ENCODE peak calls at places on chromosomes 6 and 20, in seven cellular contexts. One of them, this sample, is unnamed.

GRCh38 chr6:150499882-150500312 is 99.8 kb upstream of the PLEKHG1 start:
- DNase-seq in A549: no peak
- DNase-seq in ovary: no peak
- DNase-seq in nephron progenitor cell: no peak
- DNase-seq in activated T-cell treated with anti-CD3 and anti-CD28 coated beads for 1 hour: no peak
- DNase-seq in Kasumi-1: no peak
- DNase-seq in CD8-positive, alpha-beta memory T cell: no peak
- DNase-seq in this sample: peak; percentile 8

GRCh38 chr6:4780360-4780812 is 4.2 kb downstream of the CDYL start:
- DNase-seq in nephron progenitor cell: no peak
- DNase-seq in A549: peak; percentile 15
- DNase-seq in CD8-positive, alpha-beta memory T cell: no peak
- DNase-seq in Kasumi-1: no peak
- DNase-seq in ovary: no peak
- DNase-seq in activated T-cell treated with anti-CD3 and anti-CD28 coated beads for 1 hour: no peak
- DNase-seq in this sample: no peak

GRCh38 chr6:127854009-127854408 is 46.8 kb downstream of the THEMIS start:
- DNase-seq in Kasumi-1: no peak
- DNase-seq in ovary: no peak
- DNase-seq in CD8-positive, alpha-beta memory T cell: no peak
- DNase-seq in nephron progenitor cell: no peak
- DNase-seq in A549: peak; percentile 17
- DNase-seq in activated T-cell treated with anti-CD3 and anti-CD28 coated beads for 1 hour: no peak
- DNase-seq in this sample: no peak

GRCh38 chr6:46452312-46452917 is 38.8 kb downstream of the RCAN2 start:
- DNase-seq in nephron progenitor cell: no peak
- DNase-seq in Kasumi-1: no peak
- DNase-seq in ovary: no peak
- DNase-seq in CD8-positive, alpha-beta memory T cell: no peak
- DNase-seq in A549: no peak
- DNase-seq in activated T-cell treated with anti-CD3 and anti-CD28 coated beads for 1 hour: no peak
- DNase-seq in this sample: no peak

GRCh38 chr20:22408521-22409402 is 175.6 kb downstream of the FOXA2 start:
- DNase-seq in CD8-positive, alpha-beta memory T cell: no peak
- DNase-seq in activated T-cell treated with anti-CD3 and anti-CD28 coated beads for 1 hour: no peak
- DNase-seq in nephron progenitor cell: no peak
- DNase-seq in ovary: no peak
- DNase-seq in A549: no peak
- DNase-seq in Kasumi-1: no peak
- DNase-seq in this sample: no peak

GRCh38 chr6:160198577-160199211 is 59.9 kb downstream of the SLC22A2 start:
- DNase-seq in activated T-cell treated with anti-CD3 and anti-CD28 coated beads for 1 hour: no peak
- DNase-seq in CD8-positive, alpha-beta memory T cell: no peak
- DNase-seq in Kasumi-1: no peak
- DNase-seq in A549: peak; percentile 30
- DNase-seq in nephron progenitor cell: no peak
- DNase-seq in ovary: no peak
- DNase-seq in this sample: no peak

GRCh38 chr6:159267165-159267564 is 98.0 kb downstream of the FNDC1 start:
- DNase-seq in ovary: no peak
- DNase-seq in Kasumi-1: peak; percentile 5
- DNase-seq in CD8-positive, alpha-beta memory T cell: no peak
- DNase-seq in A549: no peak
- DNase-seq in nephron progenitor cell: peak; percentile 73
- DNase-seq in activated T-cell treated with anti-CD3 and anti-CD28 coated beads for 1 hour: no peak
- DNase-seq in this sample: peak; percentile 7

GRCh38 chr20:764255-764654 is 4.0 kb downstream of the SLC52A3 start:
- DNase-seq in CD8-positive, alpha-beta memory T cell: no peak
- DNase-seq in Kasumi-1: no peak
- DNase-seq in A549: no peak
- DNase-seq in ovary: no peak
- DNase-seq in nephron progenitor cell: no peak
- DNase-seq in activated T-cell treated with anti-CD3 and anti-CD28 coated beads for 1 hour: no peak
- DNase-seq in this sample: no peak

GRCh38 chr6:74899416-74899815 is 306.4 kb downstream of the COL12A1 start:
- DNase-seq in nephron progenitor cell: no peak
- DNase-seq in CD8-positive, alpha-beta memory T cell: no peak
- DNase-seq in activated T-cell treated with anti-CD3 and anti-CD28 coated beads for 1 hour: no peak
- DNase-seq in Kasumi-1: no peak
- DNase-seq in ovary: no peak
- DNase-seq in A549: peak; percentile 8
- DNase-seq in this sample: peak; percentile 21

GRCh38 chr6:145067430-145067829 is 667.9 kb downstream of the EPM2A start:
- DNase-seq in ovary: no peak
- DNase-seq in CD8-positive, alpha-beta memory T cell: no peak
- DNase-seq in activated T-cell treated with anti-CD3 and anti-CD28 coated beads for 1 hour: no peak
- DNase-seq in Kasumi-1: no peak
- DNase-seq in nephron progenitor cell: no peak
- DNase-seq in A549: no peak
- DNase-seq in this sample: no peak

GRCh38 chr20:25323486-25324246 is 67.0 kb downstream of the ABHD12 start:
- DNase-seq in nephron progenitor cell: no peak
- DNase-seq in ovary: peak; percentile 15
- DNase-seq in CD8-positive, alpha-beta memory T cell: no peak
- DNase-seq in A549: no peak
- DNase-seq in Kasumi-1: no peak
- DNase-seq in activated T-cell treated with anti-CD3 and anti-CD28 coated beads for 1 hour: no peak
- DNase-seq in this sample: no peak

GRCh38 chr6:45965787-45966186 is 49.9 kb downstream of the CLIC5 start:
- DNase-seq in Kasumi-1: no peak
- DNase-seq in nephron progenitor cell: no peak
- DNase-seq in ovary: no peak
- DNase-seq in A549: no peak
- DNase-seq in CD8-positive, alpha-beta memory T cell: no peak
- DNase-seq in activated T-cell treated with anti-CD3 and anti-CD28 coated beads for 1 hour: no peak
- DNase-seq in this sample: no peak

GRCh38 chr6:118387921-118388701 is 160.0 kb upstream of the PLN start:
- DNase-seq in CD8-positive, alpha-beta memory T cell: no peak
- DNase-seq in nephron progenitor cell: no peak
- DNase-seq in activated T-cell treated with anti-CD3 and anti-CD28 coated beads for 1 hour: no peak
- DNase-seq in Kasumi-1: no peak
- DNase-seq in ovary: no peak
- DNase-seq in A549: peak; percentile 2
- DNase-seq in this sample: no peak

GRCh38 chr6:33419580-33420492 is at the start of gene SYNGAP1:
- DNase-seq in ovary: peak; percentile 87
- DNase-seq in CD8-positive, alpha-beta memory T cell: no peak
- DNase-seq in activated T-cell treated with anti-CD3 and anti-CD28 coated beads for 1 hour: peak; percentile 46
- DNase-seq in nephron progenitor cell: peak; percentile 72
- DNase-seq in A549: no peak
- DNase-seq in Kasumi-1: no peak
- DNase-seq in this sample: no peak

GRCh38 chr6:36599791-36600209 is 5.6 kb downstream of the SRSF3 start:
- DNase-seq in A549: peak; percentile 57
- DNase-seq in ovary: peak; percentile 63
- DNase-seq in CD8-positive, alpha-beta memory T cell: peak; percentile 58
- DNase-seq in Kasumi-1: no peak
- DNase-seq in activated T-cell treated with anti-CD3 and anti-CD28 coated beads for 1 hour: peak; percentile 33
- DNase-seq in nephron progenitor cell: peak; percentile 35
- DNase-seq in this sample: no peak

GRCh38 chr6:52503853-52504777 is 72.7 kb downstream of the TRAM2 start:
- DNase-seq in Kasumi-1: no peak
- DNase-seq in ovary: peak; percentile 55
- DNase-seq in nephron progenitor cell: no peak
- DNase-seq in CD8-positive, alpha-beta memory T cell: no peak
- DNase-seq in activated T-cell treated with anti-CD3 and anti-CD28 coated beads for 1 hour: no peak
- DNase-seq in A549: peak; percentile 97
- DNase-seq in this sample: no peak

GRCh38 chr6:89122625-89123024 is 4.8 kb upstream of the SRSF12 start:
- DNase-seq in activated T-cell treated with anti-CD3 and anti-CD28 coated beads for 1 hour: no peak
- DNase-seq in A549: peak; percentile 51
- DNase-seq in Kasumi-1: peak; percentile 83
- DNase-seq in ovary: no peak
- DNase-seq in nephron progenitor cell: no peak
- DNase-seq in CD8-positive, alpha-beta memory T cell: peak; percentile 11
- DNase-seq in this sample: peak; percentile 60

GRCh38 chr6:6631526-6632276 is 43.2 kb downstream of the LY86 start:
- DNase-seq in nephron progenitor cell: no peak
- DNase-seq in Kasumi-1: peak; percentile 4
- DNase-seq in CD8-positive, alpha-beta memory T cell: no peak
- DNase-seq in A549: no peak
- DNase-seq in activated T-cell treated with anti-CD3 and anti-CD28 coated beads for 1 hour: no peak
- DNase-seq in ovary: no peak
- DNase-seq in this sample: no peak

GRCh38 chr6:113381957-113382356 is 475.2 kb upstream of the MARCKS start:
- DNase-seq in Kasumi-1: peak; percentile 67
- DNase-seq in nephron progenitor cell: no peak
- DNase-seq in CD8-positive, alpha-beta memory T cell: no peak
- DNase-seq in ovary: no peak
- DNase-seq in activated T-cell treated with anti-CD3 and anti-CD28 coated beads for 1 hour: no peak
- DNase-seq in A549: no peak
- DNase-seq in this sample: peak; percentile 11

GRCh38 chr6:103687430-103687829 is 1172.3 kb downstream of the HACE1 start:
- DNase-seq in ovary: no peak
- DNase-seq in nephron progenitor cell: no peak
- DNase-seq in Kasumi-1: no peak
- DNase-seq in activated T-cell treated with anti-CD3 and anti-CD28 coated beads for 1 hour: no peak
- DNase-seq in CD8-positive, alpha-beta memory T cell: no peak
- DNase-seq in A549: no peak
- DNase-seq in this sample: no peak

GRCh38 chr6:21900730-21901129 is 307.2 kb downstream of the SOX4 start:
- DNase-seq in nephron progenitor cell: no peak
- DNase-seq in CD8-positive, alpha-beta memory T cell: no peak
- DNase-seq in A549: peak; percentile 51
- DNase-seq in ovary: no peak
- DNase-seq in Kasumi-1: no peak
- DNase-seq in activated T-cell treated with anti-CD3 and anti-CD28 coated beads for 1 hour: no peak
- DNase-seq in this sample: no peak

GRCh38 chr6:33175436-33176069 is 16.7 kb downstream of the COL11A2 start:
- DNase-seq in ovary: no peak
- DNase-seq in CD8-positive, alpha-beta memory T cell: no peak
- DNase-seq in A549: no peak
- DNase-seq in activated T-cell treated with anti-CD3 and anti-CD28 coated beads for 1 hour: no peak
- DNase-seq in nephron progenitor cell: no peak
- DNase-seq in Kasumi-1: no peak
- DNase-seq in this sample: no peak

GRCh38 chr6:40627316-40627715 is 40.2 kb upstream of the LRFN2 start:
- DNase-seq in CD8-positive, alpha-beta memory T cell: no peak
- DNase-seq in activated T-cell treated with anti-CD3 and anti-CD28 coated beads for 1 hour: no peak
- DNase-seq in ovary: no peak
- DNase-seq in Kasumi-1: no peak
- DNase-seq in A549: no peak
- DNase-seq in nephron progenitor cell: no peak
- DNase-seq in this sample: no peak

GRCh38 chr6:37171141-37171969 is 1.4 kb downstream of the PIM1 start:
- DNase-seq in ovary: peak; percentile 74
- DNase-seq in A549: no peak
- DNase-seq in CD8-positive, alpha-beta memory T cell: peak; percentile 47
- DNase-seq in Kasumi-1: no peak
- DNase-seq in nephron progenitor cell: peak; percentile 43
- DNase-seq in activated T-cell treated with anti-CD3 and anti-CD28 coated beads for 1 hour: no peak
- DNase-seq in this sample: no peak

GRCh38 chr6:667253-667927 is 10.5 kb upstream of the HUS1B start:
- DNase-seq in CD8-positive, alpha-beta memory T cell: no peak
- DNase-seq in Kasumi-1: no peak
- DNase-seq in nephron progenitor cell: no peak
- DNase-seq in ovary: no peak
- DNase-seq in activated T-cell treated with anti-CD3 and anti-CD28 coated beads for 1 hour: no peak
- DNase-seq in A549: no peak
- DNase-seq in this sample: no peak

GRCh38 chr6:132604635-132605150 is 15.2 kb upstream of the TAAR5 start:
- DNase-seq in CD8-positive, alpha-beta memory T cell: no peak
- DNase-seq in Kasumi-1: no peak
- DNase-seq in ovary: no peak
- DNase-seq in A549: no peak
- DNase-seq in nephron progenitor cell: no peak
- DNase-seq in activated T-cell treated with anti-CD3 and anti-CD28 coated beads for 1 hour: no peak
- DNase-seq in this sample: no peak

GRCh38 chr20:24747015-24747712 is 201.9 kb upstream of the CST7 start:
- DNase-seq in ovary: no peak
- DNase-seq in CD8-positive, alpha-beta memory T cell: no peak
- DNase-seq in A549: no peak
- DNase-seq in Kasumi-1: no peak
- DNase-seq in nephron progenitor cell: peak; percentile 20
- DNase-seq in activated T-cell treated with anti-CD3 and anti-CD28 coated beads for 1 hour: no peak
- DNase-seq in this sample: no peak